ENCODE peak calls at places on chromosomes 12 and 14, in four cellular contexts. X, B, Q and L are unnamed samples.
A peak's percentile ranks its signal among the peaks of the same experiment; 100 is the strongest.

GRCh38 chr12:906077-906585 is 43.4 kb downstream of the RAD52 start:
- DNase-seq in X (no peak), B (no peak), Q (no peak), L (no peak)

GRCh38 chr12:130514149-130514551 is 176.5 kb downstream of the PIWIL1 start:
- DNase-seq in X (no peak), B (no peak), Q (no peak), L (no peak)

GRCh38 chr12:115017346-115017745 is 333.4 kb upstream of the TBX3 start:
- DNase-seq in X (no peak), B (no peak), Q (no peak), L (no peak)

GRCh38 chr12:49944718-49945117 is 5.8 kb upstream of the AQP2 start:
- DNase-seq in X (no peak), B (no peak), Q (no peak), L (no peak)

GRCh38 chr14:80304125-80304766 is 92.9 kb upstream of the DIO2 start:
- DNase-seq in X (no peak), B (peak; percentile 39), Q (no peak), L (no peak)

GRCh38 chr12:40010899-40011774 is 94.7 kb downstream of the SLC2A13 start:
- DNase-seq in X (peak; percentile 66), B (peak; percentile 44), Q (peak; percentile 86), L (peak; percentile 13)

GRCh38 chr12:68279227-68280054 is 26.0 kb upstream of the IL22 start:
- DNase-seq in X (no peak), B (no peak), Q (no peak), L (no peak)

GRCh38 chr12:124026755-124027745 is 54.0 kb downstream of the ZNF664 start:
- DNase-seq in X (no peak), B (no peak), Q (no peak), L (no peak)

GRCh38 chr12:46354111-46354798 is 18.3 kb downstream of the SLC38A2 start:
- DNase-seq in X (no peak), B (no peak), Q (peak; percentile 23), L (no peak)

GRCh38 chr14:103748539-103748867 is 32.9 kb downstream of the ZFYVE21 start:
- DNase-seq in X (peak; percentile 47), B (no peak), Q (peak; percentile 92), L (no peak)

GRCh38 chr14:105014631-105015030 is 6.3 kb downstream of the CDCA4 start:
- DNase-seq in X (no peak), B (no peak), Q (no peak), L (no peak)

GRCh38 chr12:27970391-27970980 is 2.0 kb downstream of the PTHLH start:
- DNase-seq in X (peak; percentile 74), B (no peak), Q (no peak), L (no peak)

GRCh38 chr12:16350682-16351081 is 3.2 kb downstream of the MGST1 start:
- DNase-seq in X (peak; percentile 82), B (peak; percentile 84), Q (no peak), L (peak; percentile 84)

GRCh38 chr14:100067971-100068959 is 3.0 kb downstream of the EVL start:
- DNase-seq in X (no peak), B (no peak), Q (peak; percentile 75), L (no peak)

GRCh38 chr12:90015228-90015627 is 306.6 kb upstream of the ATP2B1 start:
- DNase-seq in X (no peak), B (no peak), Q (no peak), L (no peak)

GRCh38 chr14:102777711-102778615 is 714 bp downstream of the TRAF3 start:
- DNase-seq in X (no peak), B (no peak), Q (peak; percentile 19), L (no peak)

GRCh38 chr12:55675671-55676070 is 32.0 kb downstream of the ITGA7 start:
- DNase-seq in X (peak; percentile 48), B (no peak), Q (no peak), L (no peak)

GRCh38 chr14:101588286-101588975 is 27.1 kb downstream of the DIO3 start:
- DNase-seq in X (no peak), B (no peak), Q (no peak), L (no peak)

GRCh38 chr12:111224196-111225066 is 144.5 kb downstream of the PHETA1 start:
- DNase-seq in X (no peak), B (no peak), Q (peak; percentile 5), L (no peak)

GRCh38 chr12:76878045-76878898 is 547 bp downstream of the CSRP2 start:
- DNase-seq in X (no peak), B (no peak), Q (peak; percentile 59), L (no peak)

GRCh38 chr14:20469890-20470858 is 968 bp downstream of the PNP start:
- DNase-seq in X (peak; percentile 73), B (no peak), Q (peak; percentile 61), L (no peak)

GRCh38 chr12:124195226-124195938 is 99.5 kb upstream of the RFLNA start:
- DNase-seq in X (no peak), B (no peak), Q (no peak), L (no peak)

GRCh38 chr12:79441534-79441933 is 249.2 kb downstream of the PAWR start:
- DNase-seq in X (no peak), B (no peak), Q (no peak), L (no peak)

GRCh38 chr14:54168489-54168888 is 211.9 kb upstream of the BMP4 start:
- DNase-seq in X (no peak), B (no peak), Q (no peak), L (no peak)

GRCh38 chr12:129200576-129200975 is 347.3 kb downstream of the GLT1D1 start:
- DNase-seq in X (no peak), B (no peak), Q (no peak), L (no peak)

GRCh38 chr14:30669594-30669993 is 47.5 kb downstream of the SCFD1 start:
- DNase-seq in X (no peak), B (no peak), Q (no peak), L (no peak)

GRCh38 chr12:72006766-72007165 is 68.1 kb downstream of the TPH2 start:
- DNase-seq in X (no peak), B (no peak), Q (no peak), L (no peak)

GRCh38 chr14:96962337-96962736 is 165.2 kb downstream of the VRK1 start:
- DNase-seq in X (no peak), B (no peak), Q (peak; percentile 45), L (no peak)

GRCh38 chr12:50971946-50972345 is 19.6 kb downstream of the HIGD1C start:
- DNase-seq in X (no peak), B (peak; percentile 51), Q (no peak), L (no peak)

GRCh38 chr12:11946161-11946560 is 124.6 kb upstream of the BCL2L14 start:
- DNase-seq in X (no peak), B (no peak), Q (no peak), L (no peak)

GRCh38 chr12:11943919-11944318 is 126.8 kb upstream of the BCL2L14 start:
- DNase-seq in X (no peak), B (no peak), Q (no peak), L (no peak)

GRCh38 chr12:11944321-11944720 is 126.4 kb upstream of the BCL2L14 start:
- DNase-seq in X (no peak), B (no peak), Q (no peak), L (no peak)

GRCh38 chr12:11939223-11939622 is 131.5 kb upstream of the BCL2L14 start:
- DNase-seq in X (no peak), B (no peak), Q (no peak), L (no peak)

GRCh38 chr12:11941601-11942360 is 129.0 kb upstream of the BCL2L14 start:
- DNase-seq in X (no peak), B (peak; percentile 78), Q (no peak), L (peak; percentile 75)
- H3K4me3 ChIP-seq in X (no peak overlapping the region), B (no peak overlapping the region), Q (no peak overlapping the region), L (no peak overlapping the region)

DNA sequence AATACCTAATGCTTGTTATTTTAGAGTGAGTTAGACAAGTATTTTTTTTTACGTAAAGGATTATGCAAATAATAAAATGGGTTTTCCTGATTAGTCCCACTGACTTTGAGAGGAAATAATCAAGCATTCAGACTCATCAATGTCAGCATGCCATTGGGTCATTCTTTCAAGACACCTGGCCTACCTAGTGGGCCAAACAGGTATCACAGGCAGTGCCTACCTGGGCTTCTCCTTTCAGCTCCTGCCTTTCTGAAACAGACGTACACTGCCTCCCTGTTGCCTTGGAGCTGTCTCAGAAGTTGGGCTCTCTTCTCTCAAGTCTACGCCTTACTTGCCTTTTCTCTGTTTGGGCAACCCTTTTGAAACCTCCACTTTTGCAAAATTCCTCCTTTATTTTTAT is 545.6 kb downstream of the SNAPC1 start:
- DNase-seq in X (no peak), B (no peak), Q (no peak), L (no peak)
- TF ChIP-seq CTCF in X (no peak), B (no peak), Q (no peak), L (no peak)

DNA sequence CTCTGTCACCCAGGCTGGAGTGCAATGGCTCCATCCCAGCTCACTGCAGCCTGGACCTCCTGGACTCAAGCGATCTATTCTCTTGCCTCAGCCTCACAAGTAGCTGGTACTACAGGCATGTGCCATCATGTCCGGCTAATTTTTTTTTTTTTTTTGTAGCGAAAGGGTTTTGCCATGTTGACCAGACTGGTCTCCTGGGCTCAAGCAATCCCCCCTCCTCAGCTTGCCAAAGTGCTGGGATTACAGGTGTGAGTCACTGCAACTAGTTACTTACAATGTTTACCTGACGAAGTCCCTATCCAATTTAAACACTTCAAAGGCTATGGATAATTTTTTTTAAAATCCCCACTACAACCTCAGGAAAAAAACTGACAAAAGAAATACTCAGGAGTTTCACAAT is 1.8 kb downstream of the KRR1 start:
- DNase-seq in X (no peak), B (no peak), Q (no peak), L (no peak)
- H3K4me3 ChIP-seq in X (no peak overlapping the region), B (no peak overlapping the region), Q (peak overlapping the region; percentile 97), L (no peak overlapping the region)

GRCh38 chr14:76424359-76424758 is 48.4 kb downstream of the ESRRB start:
- DNase-seq in X (no peak), B (no peak), Q (no peak), L (no peak)
- TF ChIP-seq CTCF in X (no peak), B (no peak), Q (no peak), L (no peak)

DNA sequence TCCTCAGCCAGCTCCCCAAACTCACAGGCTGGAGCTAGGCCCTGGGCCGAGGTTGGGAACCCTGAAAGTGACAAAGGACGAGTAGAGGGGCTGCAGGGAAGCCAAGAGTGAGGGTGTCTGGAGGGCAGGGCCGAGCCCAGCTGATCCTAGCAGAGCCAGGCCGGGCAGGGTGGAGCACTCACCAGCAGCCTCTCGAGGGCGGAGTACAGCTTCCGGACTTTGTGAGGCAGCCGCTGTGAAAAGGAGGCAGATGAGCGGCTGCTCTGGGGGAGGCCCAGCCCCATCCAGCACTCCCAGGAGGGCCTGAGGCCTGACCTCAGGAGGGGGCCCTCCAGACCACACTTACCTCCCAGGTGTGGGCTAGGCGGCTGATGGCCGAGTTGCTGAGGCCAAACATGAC is 14.7 kb upstream of the ENDOU start:
- DNase-seq in X (no peak), B (no peak), Q (peak; percentile 79), L (no peak)
- H3K4me3 ChIP-seq in X (no peak overlapping the region), B (no peak overlapping the region), Q (peak overlapping the region; percentile 5), L (no peak overlapping the region)

DNA sequence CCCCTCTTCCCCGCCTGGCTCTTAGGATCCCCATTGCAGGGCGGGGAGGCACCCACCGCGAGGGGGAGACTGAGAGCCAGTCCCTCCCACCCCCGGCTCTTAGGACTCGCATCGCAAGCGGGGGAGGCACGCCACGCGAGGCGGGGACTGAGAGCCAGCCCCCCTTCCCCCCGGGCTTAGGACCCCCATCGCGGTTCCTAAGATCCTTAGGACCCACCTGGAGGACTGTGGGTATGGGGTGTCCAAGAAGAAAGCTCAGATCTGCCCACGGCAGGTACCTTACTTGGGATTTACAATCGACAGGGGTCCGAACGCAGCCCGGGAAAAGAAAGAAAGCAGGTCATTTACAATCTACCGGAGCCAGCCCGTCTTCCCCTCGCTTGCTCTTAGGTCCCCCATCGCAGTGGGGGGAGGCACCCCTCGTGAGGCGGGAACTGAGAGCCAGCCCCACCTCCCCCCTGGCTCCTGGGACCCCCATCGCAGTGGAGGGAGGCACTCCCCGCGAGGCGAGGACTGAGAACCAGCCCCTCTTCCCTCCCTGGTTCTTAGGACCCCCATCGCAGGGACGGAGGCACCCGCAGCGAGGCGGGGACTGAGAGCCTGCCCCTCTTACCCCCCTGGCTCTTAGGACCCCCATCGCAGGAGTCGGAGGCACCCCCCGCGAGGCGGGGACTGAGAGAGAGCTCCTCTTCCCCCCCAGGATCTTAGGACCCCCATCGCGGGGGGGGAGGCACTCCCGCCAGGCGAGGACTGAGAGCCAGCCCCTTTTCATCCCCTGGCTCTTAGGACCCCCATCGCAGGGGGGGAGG is 43.7 kb downstream of the DDX11 start:
- DNase-seq in X (no peak), B (no peak), Q (peak; percentile 72), L (no peak)
- TF ChIP-seq CTCF in X (peak; percentile 76), B (peak; percentile 42), Q (peak; percentile 80), L (peak; percentile 81)